ENCODE peak calls at places on chromosomes 1 and 21, in ten cellular contexts. One of them, this sample, is unnamed.

GRCh38 chr1:76425104-76425842 is 350.7 kb downstream of the ST6GALNAC3 start:
- DNase-seq in NB4: no peak
- DNase-seq in lower lobe of right lung: no peak
- DNase-seq in tibial nerve: no peak
- DNase-seq in upper lobe of right lung: no peak
- DNase-seq in heart left ventricle: no peak
- DNase-seq in transverse colon: no peak
- DNase-seq in neural crest cell: no peak
- DNase-seq in lung: no peak
- DNase-seq in HFF-Myc: no peak
- DNase-seq in this sample: no peak

GRCh38 chr1:190413142-190413541 is 64.5 kb downstream of the BRINP3 start:
- DNase-seq in NB4: no peak
- DNase-seq in lower lobe of right lung: no peak
- DNase-seq in tibial nerve: no peak
- DNase-seq in upper lobe of right lung: no peak
- DNase-seq in heart left ventricle: no peak
- DNase-seq in transverse colon: no peak
- DNase-seq in neural crest cell: no peak
- DNase-seq in lung: no peak
- DNase-seq in HFF-Myc: no peak
- DNase-seq in this sample: no peak

GRCh38 chr1:206589206-206589605 is 23.1 kb downstream of the EIF2D start:
- DNase-seq in NB4: no peak
- DNase-seq in lower lobe of right lung: no peak
- DNase-seq in tibial nerve: no peak
- DNase-seq in upper lobe of right lung: no peak
- DNase-seq in heart left ventricle: peak
- DNase-seq in transverse colon: no peak
- DNase-seq in neural crest cell: no peak
- DNase-seq in lung: peak
- DNase-seq in HFF-Myc: peak
- DNase-seq in this sample: peak

GRCh38 chr1:15212989-15213291 is 34.1 kb upstream of the FHAD1 start:
- DNase-seq in NB4: no peak
- DNase-seq in lower lobe of right lung: no peak
- DNase-seq in tibial nerve: no peak
- DNase-seq in upper lobe of right lung: no peak
- DNase-seq in heart left ventricle: no peak
- DNase-seq in transverse colon: no peak
- DNase-seq in neural crest cell: no peak
- DNase-seq in lung: no peak
- DNase-seq in HFF-Myc: no peak
- DNase-seq in this sample: no peak

GRCh38 chr1:32759997-32760623 is 57.0 kb downstream of the YARS1 start:
- DNase-seq in NB4: no peak
- DNase-seq in lower lobe of right lung: peak
- DNase-seq in tibial nerve: no peak
- DNase-seq in upper lobe of right lung: peak
- DNase-seq in heart left ventricle: no peak
- DNase-seq in transverse colon: peak
- DNase-seq in neural crest cell: no peak
- DNase-seq in lung: peak
- DNase-seq in HFF-Myc: no peak
- DNase-seq in this sample: no peak

GRCh38 chr21:33966324-33966949 is 50.8 kb upstream of the ATP5PO start:
- DNase-seq in NB4: no peak
- DNase-seq in lower lobe of right lung: no peak
- DNase-seq in tibial nerve: no peak
- DNase-seq in upper lobe of right lung: no peak
- DNase-seq in heart left ventricle: no peak
- DNase-seq in transverse colon: no peak
- DNase-seq in neural crest cell: no peak
- DNase-seq in lung: no peak
- DNase-seq in HFF-Myc: no peak
- DNase-seq in this sample: no peak

GRCh38 chr1:78060857-78061563 is 15.2 kb downstream of the GIPC2 start:
- DNase-seq in NB4: peak
- DNase-seq in lower lobe of right lung: no peak
- DNase-seq in tibial nerve: no peak
- DNase-seq in upper lobe of right lung: no peak
- DNase-seq in heart left ventricle: no peak
- DNase-seq in transverse colon: no peak
- DNase-seq in neural crest cell: no peak
- DNase-seq in lung: no peak
- DNase-seq in HFF-Myc: no peak
- DNase-seq in this sample: no peak

GRCh38 chr1:203252678-203253077 is 23.2 kb upstream of the CHIT1 start:
- DNase-seq in NB4: no peak
- DNase-seq in lower lobe of right lung: no peak
- DNase-seq in tibial nerve: no peak
- DNase-seq in upper lobe of right lung: no peak
- DNase-seq in heart left ventricle: no peak
- DNase-seq in transverse colon: no peak
- DNase-seq in neural crest cell: no peak
- DNase-seq in lung: no peak
- DNase-seq in HFF-Myc: no peak
- DNase-seq in this sample: no peak

GRCh38 chr1:205441318-205441633 is 14.6 kb downstream of the BLACAT1 start:
- DNase-seq in NB4: no peak
- DNase-seq in lower lobe of right lung: no peak
- DNase-seq in tibial nerve: no peak
- DNase-seq in upper lobe of right lung: no peak
- DNase-seq in heart left ventricle: no peak
- DNase-seq in transverse colon: no peak
- DNase-seq in neural crest cell: no peak
- DNase-seq in lung: no peak
- DNase-seq in HFF-Myc: no peak
- DNase-seq in this sample: no peak

GRCh38 chr1:23657659-23658275 is 33.8 kb upstream of the RPL11 start:
- DNase-seq in NB4: peak
- DNase-seq in lower lobe of right lung: peak
- DNase-seq in tibial nerve: no peak
- DNase-seq in upper lobe of right lung: peak
- DNase-seq in heart left ventricle: no peak
- DNase-seq in transverse colon: peak
- DNase-seq in neural crest cell: peak
- DNase-seq in lung: peak
- DNase-seq in HFF-Myc: no peak
- DNase-seq in this sample: no peak

GRCh38 chr1:114263343-114263742 is 109.7 kb upstream of the SYT6 start:
- DNase-seq in NB4: no peak
- DNase-seq in lower lobe of right lung: no peak
- DNase-seq in tibial nerve: no peak
- DNase-seq in upper lobe of right lung: no peak
- DNase-seq in heart left ventricle: no peak
- DNase-seq in transverse colon: no peak
- DNase-seq in neural crest cell: no peak
- DNase-seq in lung: no peak
- DNase-seq in HFF-Myc: no peak
- DNase-seq in this sample: no peak

GRCh38 chr1:108117908-108118902 is 81.9 kb downstream of the SLC25A24 start:
- DNase-seq in NB4: peak
- DNase-seq in lower lobe of right lung: no peak
- DNase-seq in tibial nerve: no peak
- DNase-seq in upper lobe of right lung: no peak
- DNase-seq in heart left ventricle: no peak
- DNase-seq in transverse colon: no peak
- DNase-seq in neural crest cell: no peak
- DNase-seq in lung: no peak
- DNase-seq in HFF-Myc: peak
- DNase-seq in this sample: peak

GRCh38 chr1:45205000-45205909 is 1.1 kb downstream of the ZSWIM5 start:
- DNase-seq in NB4: peak
- DNase-seq in lower lobe of right lung: peak
- DNase-seq in tibial nerve: peak
- DNase-seq in upper lobe of right lung: peak
- DNase-seq in heart left ventricle: peak
- DNase-seq in transverse colon: peak
- DNase-seq in neural crest cell: peak
- DNase-seq in lung: no peak
- DNase-seq in HFF-Myc: no peak
- DNase-seq in this sample: no peak

GRCh38 chr1:225818229-225818628 is 8.3 kb downstream of the EPHX1 start:
- DNase-seq in NB4: no peak
- DNase-seq in lower lobe of right lung: no peak
- DNase-seq in tibial nerve: no peak
- DNase-seq in upper lobe of right lung: no peak
- DNase-seq in heart left ventricle: no peak
- DNase-seq in transverse colon: no peak
- DNase-seq in neural crest cell: no peak
- DNase-seq in lung: no peak
- DNase-seq in HFF-Myc: no peak
- DNase-seq in this sample: no peak

GRCh38 chr21:32207096-32207716 is 71.6 kb downstream of the MIS18A start:
- DNase-seq in NB4: no peak
- DNase-seq in lower lobe of right lung: no peak
- DNase-seq in tibial nerve: no peak
- DNase-seq in upper lobe of right lung: no peak
- DNase-seq in heart left ventricle: no peak
- DNase-seq in transverse colon: no peak
- DNase-seq in neural crest cell: no peak
- DNase-seq in lung: peak
- DNase-seq in HFF-Myc: no peak
- DNase-seq in this sample: no peak

GRCh38 chr21:36437745-36438128 is 42.2 kb downstream of the CLDN14 start:
- DNase-seq in NB4: peak
- DNase-seq in lower lobe of right lung: no peak
- DNase-seq in tibial nerve: no peak
- DNase-seq in upper lobe of right lung: no peak
- DNase-seq in heart left ventricle: no peak
- DNase-seq in transverse colon: no peak
- DNase-seq in neural crest cell: no peak
- DNase-seq in lung: no peak
- DNase-seq in HFF-Myc: no peak
- DNase-seq in this sample: peak

GRCh38 chr21:45241357-45241756 is 46.3 kb downstream of the POFUT2 start:
- DNase-seq in NB4: no peak
- DNase-seq in lower lobe of right lung: no peak
- DNase-seq in tibial nerve: no peak
- DNase-seq in upper lobe of right lung: no peak
- DNase-seq in heart left ventricle: no peak
- DNase-seq in transverse colon: no peak
- DNase-seq in neural crest cell: no peak
- DNase-seq in lung: no peak
- DNase-seq in HFF-Myc: no peak
- DNase-seq in this sample: no peak

GRCh38 chr1:21511579-21512522 is 2.6 kb downstream of the ALPL start:
- DNase-seq in NB4: no peak
- DNase-seq in lower lobe of right lung: peak
- DNase-seq in tibial nerve: no peak
- DNase-seq in upper lobe of right lung: peak
- DNase-seq in heart left ventricle: peak
- DNase-seq in transverse colon: peak
- DNase-seq in neural crest cell: no peak
- DNase-seq in lung: peak
- DNase-seq in HFF-Myc: no peak
- DNase-seq in this sample: peak
- TF ChIP-seq CTCF in NB4: no peak
- TF ChIP-seq CTCF in lower lobe of right lung: no peak
- TF ChIP-seq CTCF in tibial nerve: no peak
- TF ChIP-seq CTCF in upper lobe of right lung: no peak
- TF ChIP-seq CTCF in heart left ventricle: no peak
- TF ChIP-seq CTCF in transverse colon: no peak
- TF ChIP-seq CTCF in neural crest cell: no peak
- TF ChIP-seq CTCF in lung: no peak
- TF ChIP-seq CTCF in HFF-Myc: no peak
- TF ChIP-seq CTCF in this sample: no peak

DNA sequence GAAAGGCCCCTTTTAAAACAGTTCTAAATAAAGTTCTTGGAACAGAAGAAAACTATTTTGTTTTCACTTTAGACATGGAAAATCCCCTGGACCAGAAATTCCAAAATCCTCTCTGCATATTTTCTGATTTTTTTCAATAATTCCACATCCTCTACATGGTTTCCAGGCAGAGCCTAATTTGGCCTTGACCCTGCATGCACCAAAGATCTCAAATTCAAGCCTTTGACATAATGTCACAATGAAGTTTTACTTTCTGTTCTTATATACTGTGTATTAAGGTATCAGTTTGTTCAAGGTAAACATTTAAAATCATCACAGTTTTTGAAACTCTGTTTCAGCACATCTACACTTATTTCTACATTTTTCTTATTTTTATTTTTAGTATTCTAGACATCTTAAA is 12.2 kb upstream of the NPL start:
- DNase-seq in NB4: no peak
- DNase-seq in lower lobe of right lung: no peak
- DNase-seq in tibial nerve: no peak
- DNase-seq in upper lobe of right lung: no peak
- DNase-seq in heart left ventricle: no peak
- DNase-seq in transverse colon: no peak
- DNase-seq in neural crest cell: no peak
- DNase-seq in lung: no peak
- DNase-seq in HFF-Myc: no peak
- DNase-seq in this sample: no peak
- TF ChIP-seq CTCF in NB4: no peak
- TF ChIP-seq CTCF in lower lobe of right lung: no peak
- TF ChIP-seq CTCF in tibial nerve: no peak
- TF ChIP-seq CTCF in upper lobe of right lung: no peak
- TF ChIP-seq CTCF in heart left ventricle: no peak
- TF ChIP-seq CTCF in transverse colon: no peak
- TF ChIP-seq CTCF in neural crest cell: no peak
- TF ChIP-seq CTCF in lung: no peak
- TF ChIP-seq CTCF in HFF-Myc: no peak
- TF ChIP-seq CTCF in this sample: no peak

GRCh38 chr1:150212070-150212469 is 23.8 kb downstream of the ANP32E start:
- DNase-seq in NB4: no peak
- DNase-seq in lower lobe of right lung: no peak
- DNase-seq in tibial nerve: no peak
- DNase-seq in upper lobe of right lung: no peak
- DNase-seq in heart left ventricle: no peak
- DNase-seq in transverse colon: no peak
- DNase-seq in neural crest cell: no peak
- DNase-seq in lung: no peak
- DNase-seq in HFF-Myc: no peak
- DNase-seq in this sample: no peak
- TF ChIP-seq CTCF in NB4: no peak
- TF ChIP-seq CTCF in lower lobe of right lung: no peak
- TF ChIP-seq CTCF in tibial nerve: no peak
- TF ChIP-seq CTCF in upper lobe of right lung: no peak
- TF ChIP-seq CTCF in heart left ventricle: no peak
- TF ChIP-seq CTCF in transverse colon: no peak
- TF ChIP-seq CTCF in neural crest cell: no peak
- TF ChIP-seq CTCF in lung: no peak
- TF ChIP-seq CTCF in HFF-Myc: no peak
- TF ChIP-seq CTCF in this sample: no peak

GRCh38 chr1:153355445-153356071 is 2.1 kb upstream of the S100A9 start:
- DNase-seq in NB4: peak
- DNase-seq in lower lobe of right lung: peak
- DNase-seq in tibial nerve: no peak
- DNase-seq in upper lobe of right lung: peak
- DNase-seq in heart left ventricle: peak
- DNase-seq in transverse colon: peak
- DNase-seq in neural crest cell: peak
- DNase-seq in lung: peak
- DNase-seq in HFF-Myc: peak
- DNase-seq in this sample: peak
- TF ChIP-seq CTCF in NB4: peak
- TF ChIP-seq CTCF in lower lobe of right lung: peak
- TF ChIP-seq CTCF in tibial nerve: no peak
- TF ChIP-seq CTCF in upper lobe of right lung: peak
- TF ChIP-seq CTCF in heart left ventricle: peak
- TF ChIP-seq CTCF in transverse colon: no peak
- TF ChIP-seq CTCF in neural crest cell: peak
- TF ChIP-seq CTCF in lung: peak
- TF ChIP-seq CTCF in HFF-Myc: peak
- TF ChIP-seq CTCF in this sample: peak

This sample was measured in AG09319.